ENCODE peak calls at places on chromosomes 13 and 19, in five cellular contexts. X is adrenal gland, S is heart right ventricle, L is bronchial epithelial cell, C is choroid plexus epithelial cell. G is an unnamed sample.

GRCh38 chr19:19458110-19458816 is 52.8 kb downstream of the GATAD2A start:
- DNase-seq in X (no peak), S (no peak), L (no peak), C (peak), G (no peak)

GRCh38 chr19:33280351-33280921 is 21.9 kb downstream of the CEBPA start:
- DNase-seq in X (no peak), S (no peak), L (no peak), C (no peak), G (peak)

GRCh38 chr13:49476529-49476928 is 19.2 kb upstream of the PHF11 start:
- DNase-seq in X (no peak), S (no peak), L (no peak), C (no peak), G (no peak)

GRCh38 chr19:39941615-39942507 is 7.4 kb upstream of the FCGBP start:
- DNase-seq in X (no peak), S (peak), L (peak), C (peak), G (peak)

GRCh38 chr13:94617389-94618000 is 15.8 kb downstream of the GPR180 start:
- DNase-seq in X (no peak), S (no peak), L (no peak), C (peak), G (peak)

GRCh38 chr13:49935171-49936084 is 712 bp downstream of the SPRYD7 start:
- DNase-seq in X (peak), S (peak), L (peak), C (peak), G (peak)

GRCh38 chr19:30171138-30171635 is 201.0 kb upstream of the ZNF536 start:
- DNase-seq in X (no peak), S (no peak), L (no peak), C (no peak), G (no peak)

GRCh38 chr13:92602560-92602959 is 624.0 kb upstream of the GPC6 start:
- DNase-seq in X (no peak), S (no peak), L (peak), C (peak), G (no peak)

GRCh38 chr13:22061371-22061805 is 390.5 kb downstream of the FGF9 start:
- DNase-seq in X (no peak), S (no peak), L (no peak), C (no peak), G (peak)

GRCh38 chr13:101408154-101408553 is 8.2 kb downstream of the NALCN start:
- DNase-seq in X (no peak), S (no peak), L (no peak), C (no peak), G (no peak)

GRCh38 chr19:17005000-17005399 is 21.6 kb downstream of the CPAMD8 start:
- DNase-seq in X (no peak), S (no peak), L (no peak), C (no peak), G (no peak)

GRCh38 chr13:113149711-113150544 is 8.5 kb upstream of the PROZ start:
- DNase-seq in X (no peak), S (no peak), L (no peak), C (no peak), G (no peak)

GRCh38 chr19:12880551-12881171 is 588 bp downstream of the DNASE2 start:
- DNase-seq in X (peak), S (no peak), L (no peak), C (peak), G (peak)

GRCh38 chr19:14519860-14520407 is 1.7 kb upstream of the DNAJB1 start:
- DNase-seq in X (peak), S (no peak), L (peak), C (no peak), G (peak)

GRCh38 chr13:113588394-113589111 is 4.0 kb downstream of the TFDP1 start:
- DNase-seq in X (no peak), S (no peak), L (no peak), C (no peak), G (no peak)

GRCh38 chr19:20278342-20278741 is 111.3 kb downstream of the ZNF486 start:
- DNase-seq in X (peak), S (no peak), L (no peak), C (no peak), G (no peak)

GRCh38 chr19:18282021-18282787 is 782 bp upstream of the JUND start:
- DNase-seq in X (peak), S (no peak), L (peak), C (no peak), G (peak)

GRCh38 chr19:34707661-34708060 is 26.4 kb upstream of the ZNF181 start:
- DNase-seq in X (no peak), S (no peak), L (no peak), C (no peak), G (no peak)

GRCh38 chr19:28988066-28988465 is 224.9 kb downstream of the UQCRFS1 start:
- DNase-seq in X (no peak), S (no peak), L (no peak), C (no peak), G (no peak)

GRCh38 chr19:47107201-47107952 is 6.2 kb downstream of the ZC3H4 start:
- DNase-seq in X (no peak), S (no peak), L (peak), C (peak), G (peak)

GRCh38 chr19:48182434-48182833 is 12.0 kb downstream of the ZSWIM9 start:
- DNase-seq in X (no peak), S (no peak), L (no peak), C (no peak), G (no peak)

GRCh38 chr13:30985637-30986205 is 53.3 kb downstream of the TEX26 start:
- DNase-seq in X (no peak), S (no peak), L (peak), C (peak), G (no peak)

DNA sequence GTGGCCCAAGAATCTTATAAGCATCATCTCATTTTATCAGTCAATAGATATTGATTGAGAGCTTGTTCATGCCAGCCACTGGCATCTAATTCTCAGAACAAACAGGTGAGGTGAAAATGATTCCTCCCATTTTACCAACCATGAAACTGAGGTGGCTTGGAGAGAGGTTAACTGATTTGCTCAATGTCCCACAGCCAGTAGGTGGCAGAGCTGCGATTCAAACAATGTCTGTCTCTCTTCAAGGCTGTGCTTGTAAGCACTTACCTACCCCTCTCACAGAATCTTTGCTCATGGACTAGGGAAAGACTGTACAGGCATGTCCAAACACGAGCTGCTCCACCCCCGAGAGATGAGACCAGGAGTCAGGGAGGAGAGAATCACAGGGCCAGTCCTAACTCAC is 21.5 kb upstream of the GSX1 start:
- DNase-seq in X (no peak), S (no peak), L (peak), C (peak), G (peak)
- TF ChIP-seq CTCF in X (peak), S (peak), L (peak), C (peak), G (peak)

GRCh38 chr19:840519-841206 is at the start of gene PRTN3:
- DNase-seq in X (no peak), S (no peak), L (no peak), C (no peak), G (no peak)

GRCh38 chr19:845707-846481 is 5.1 kb downstream of the PRTN3 start:
- DNase-seq in X (no peak), S (no peak), L (no peak), C (no peak), G (no peak)

GRCh38 chr19:844300-844971 is 3.6 kb downstream of the PRTN3 start:
- DNase-seq in X (no peak), S (no peak), L (no peak), C (no peak), G (no peak)

GRCh38 chr19:843836-844299 is 3.1 kb downstream of the PRTN3 start:
- DNase-seq in X (no peak), S (no peak), L (no peak), C (no peak), G (no peak)

GRCh38 chr19:843180-843835 is 2.5 kb downstream of the PRTN3 start:
- DNase-seq in X (peak), S (no peak), L (no peak), C (no peak), G (no peak)
- TF ChIP-seq CTCF in X (no peak), S (no peak), L (peak), C (no peak), G (no peak)

GRCh38 chr19:5141278-5141925 is 172.5 kb downstream of the KDM4B start:
- DNase-seq in X (no peak), S (no peak), L (peak), C (peak), G (peak)
- TF ChIP-seq CTCF in X (no peak), S (no peak), L (no peak), C (no peak), G (no peak)

GRCh38 chr13:19962894-19963293 is 4.4 kb downstream of the ZMYM2 start:
- DNase-seq in X (no peak), S (no peak), L (no peak), C (no peak), G (no peak)

GRCh38 chr13:19961924-19962323 is 3.4 kb downstream of the ZMYM2 start:
- DNase-seq in X (no peak), S (no peak), L (peak), C (no peak), G (no peak)

GRCh38 chr13:19967619-19968018 is 9.1 kb downstream of the ZMYM2 start:
- DNase-seq in X (no peak), S (no peak), L (no peak), C (peak), G (no peak)
- TF ChIP-seq CTCF in X (no peak), S (no peak), L (no peak), C (no peak), G (no peak)

GRCh38 chr13:38577048-38577447 is 109.8 kb upstream of the FREM2 start:
- DNase-seq in X (no peak), S (no peak), L (no peak), C (peak), G (no peak)
- TF ChIP-seq CTCF in X (no peak), S (no peak), L (no peak), C (no peak), G (no peak)

DNA sequence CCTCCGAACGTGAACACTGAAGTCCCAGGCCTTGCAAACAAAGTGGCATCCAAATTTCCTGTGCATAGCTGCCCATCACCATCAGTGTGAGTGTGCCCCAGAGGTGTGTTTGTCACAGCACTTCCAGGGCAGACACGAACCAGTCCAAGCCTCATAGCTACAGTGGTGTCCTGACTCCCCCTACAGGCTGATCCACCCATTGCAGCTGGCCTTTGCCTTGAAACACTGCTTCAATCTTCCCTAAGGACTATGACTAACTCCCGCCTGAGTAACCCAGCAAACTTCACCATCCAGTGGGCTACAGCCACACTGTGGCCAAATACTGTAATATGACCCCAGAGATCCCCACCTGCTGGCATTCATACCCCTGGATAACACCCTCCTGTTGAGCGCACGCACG is 3.9 kb downstream of the ZNF266 start:
- DNase-seq in X (peak), S (peak), L (peak), C (peak), G (peak)
- TF ChIP-seq CTCF in X (no peak), S (peak), L (peak), C (peak), G (peak)

DNA sequence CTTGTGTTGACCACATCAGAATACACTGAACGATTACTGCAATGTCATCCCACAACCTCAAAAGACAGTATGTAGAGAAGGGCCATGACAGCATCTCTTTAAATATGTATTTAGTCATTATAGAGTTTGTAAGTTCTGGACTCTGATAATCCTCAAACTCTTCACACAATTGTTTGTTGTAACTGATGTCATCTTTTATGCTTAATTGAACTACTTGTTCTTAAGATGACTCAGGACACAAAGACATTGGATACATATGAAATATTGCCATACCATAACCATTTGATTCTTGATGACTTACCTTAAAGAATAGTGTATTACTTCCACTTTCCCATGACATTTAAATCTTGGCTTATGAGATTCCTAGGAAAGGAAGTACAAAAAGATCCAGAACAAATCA is 347.6 kb downstream of the KLF5 start:
- DNase-seq in X (no peak), S (no peak), L (peak), C (no peak), G (no peak)
- TF ChIP-seq CTCF in X (no peak), S (no peak), L (no peak), C (no peak), G (no peak)